ENCODE peak calls at places on chromosomes 7 and 10, in eight cellular contexts. U is heart right ventricle; X is amygdala; V is activated CD8-positive, alpha-beta T cell treated with anti-CD3 and anti-CD28 coated beads for 36 hours; T is activated CD4-positive, alpha-beta T cell treated with anti-CD3 and anti-CD28 coated beads, Interleukin-2, amount 10 ng/mL, durations not matched to agents 7 days and 5 days; I is endothelial cell; J is M059J; Q is fibroblast of the aortic adventitia. A is an unnamed sample.

GRCh38 chr10:44636625-44637024 is 251.7 kb upstream of the CXCL12 start:
- DNase-seq in U (no peak), X (no peak), V (no peak), T (no peak), I (no peak), J (no peak), Q (no peak), A (no peak)

GRCh38 chr7:106175507-106175906 is 63.4 kb upstream of the SYPL1 start:
- DNase-seq in U (no peak), X (no peak), V (no peak), T (no peak), I (no peak), J (no peak), Q (no peak), A (no peak)

GRCh38 chr10:59047180-59047579 is 129.3 kb upstream of the PHYHIPL start:
- DNase-seq in U (no peak), X (no peak), V (no peak), T (no peak), I (no peak), J (no peak), Q (no peak), A (no peak)

GRCh38 chr7:35652124-35652523 is 42.8 kb downstream of the HERPUD2 start:
- DNase-seq in U (no peak), X (no peak), V (peak), T (no peak), I (no peak), J (no peak), Q (no peak), A (no peak)

GRCh38 chr7:362416-363096 is 72.6 kb downstream of the FOXL3 start:
- DNase-seq in U (no peak), X (no peak), V (peak), T (peak), I (no peak), J (no peak), Q (peak), A (no peak)

GRCh38 chr7:105718511-105718925 is 137.2 kb upstream of the EFCAB10 start:
- DNase-seq in U (peak), X (no peak), V (no peak), T (no peak), I (no peak), J (peak), Q (no peak), A (no peak)

GRCh38 chr7:1200045-1200444 is 32.6 kb upstream of the UNCX start:
- DNase-seq in U (no peak), X (no peak), V (no peak), T (no peak), I (no peak), J (peak), Q (peak), A (no peak)

GRCh38 chr10:92822060-92822634 is 26.2 kb upstream of the EXOC6 start:
- DNase-seq in U (no peak), X (no peak), V (no peak), T (no peak), I (no peak), J (peak), Q (peak), A (no peak)

GRCh38 chr10:35184527-35185171 is 58.0 kb downstream of the CREM start:
- DNase-seq in U (no peak), X (no peak), V (no peak), T (no peak), I (no peak), J (no peak), Q (no peak), A (no peak)

GRCh38 chr10:57692255-57692980 is 575.3 kb downstream of the IPMK start:
- DNase-seq in U (peak), X (no peak), V (no peak), T (no peak), I (no peak), J (peak), Q (peak), A (peak)

GRCh38 chr10:131112691-131113090 is 198.8 kb downstream of the TCERG1L start:
- DNase-seq in U (no peak), X (no peak), V (no peak), T (no peak), I (no peak), J (no peak), Q (no peak), A (no peak)

GRCh38 chr7:2444476-2444875 is 31.7 kb downstream of the GRIFIN start:
- DNase-seq in U (peak), X (peak), V (no peak), T (no peak), I (no peak), J (peak), Q (peak), A (peak)

GRCh38 chr7:129940329-129940728 is 12.4 kb downstream of the UBE2H start:
- DNase-seq in U (no peak), X (no peak), V (no peak), T (no peak), I (no peak), J (no peak), Q (no peak), A (no peak)

GRCh38 chr10:84135836-84136235 is 3.5 kb upstream of the GHITM start:
- DNase-seq in U (no peak), X (no peak), V (no peak), T (no peak), I (no peak), J (no peak), Q (no peak), A (no peak)

GRCh38 chr10:22648547-22648961 is 65.8 kb downstream of the PIP4K2A start:
- DNase-seq in U (no peak), X (no peak), V (no peak), T (no peak), I (no peak), J (peak), Q (peak), A (peak)

GRCh38 chr7:29005829-29006228 is 47.7 kb upstream of the TRIL start:
- DNase-seq in U (no peak), X (no peak), V (no peak), T (no peak), I (no peak), J (peak), Q (peak), A (no peak)

GRCh38 chr7:2270495-2270894 is 28.5 kb downstream of the NUDT1 start:
- DNase-seq in U (no peak), X (no peak), V (no peak), T (no peak), I (no peak), J (no peak), Q (no peak), A (no peak)

GRCh38 chr10:7239312-7239985 is 171.4 kb downstream of the SFMBT2 start:
- DNase-seq in U (no peak), X (no peak), V (peak), T (peak), I (no peak), J (no peak), Q (no peak), A (no peak)

GRCh38 chr10:16848562-16849154 is 31.4 kb upstream of the RSU1 start:
- DNase-seq in U (no peak), X (no peak), V (no peak), T (no peak), I (no peak), J (peak), Q (peak), A (no peak)

GRCh38 chr10:99530108-99531025 is 2.4 kb upstream of the NKX2-3 start:
- DNase-seq in U (no peak), X (no peak), V (no peak), T (no peak), I (peak), J (no peak), Q (no peak), A (no peak)